ENCODE peak calls at places on chromosomes 4 and X, in six cellular contexts. O is K562, F is upper lobe of left lung, A is suprapubic skin, T is GM12878, Z is sigmoid colon. W is an unnamed sample.

GRCh38 chr4:137524642-137525384 is 7.5 kb downstream of the PCDH18 start:
- DNase-seq in O (no peak), F (no peak), A (no peak), T (no peak), Z (no peak), W (no peak)

GRCh38 chr4:1414831-1415680 is 8.8 kb upstream of the NKX1-1 start:
- DNase-seq in O (peak; percentile 84), F (peak; percentile 66), A (peak; percentile 49), T (no peak), Z (peak; percentile 48), W (no peak)

GRCh38 chr4:17385403-17385802 is 126.5 kb downstream of the QDPR start:
- DNase-seq in O (no peak), F (no peak), A (no peak), T (peak; percentile 24), Z (no peak), W (no peak)

GRCh38 chrX:118528089-118528753 is 32.6 kb downstream of the DOCK11 start:
- DNase-seq in O (no peak), F (no peak), A (no peak), T (peak; percentile 47), Z (no peak), W (peak; percentile 21)

GRCh38 chr4:26731342-26731741 is 129.3 kb upstream of the STIM2 start:
- DNase-seq in O (no peak), F (no peak), A (no peak), T (peak; percentile 13), Z (no peak), W (no peak)

GRCh38 chrX:70476166-70476933 is 31.7 kb downstream of the DLG3 start:
- DNase-seq in O (no peak), F (no peak), A (no peak), T (no peak), Z (no peak), W (no peak)

GRCh38 chr4:47526281-47526680 is 41.2 kb downstream of the ATP10D start:
- DNase-seq in O (no peak), F (no peak), A (no peak), T (no peak), Z (no peak), W (no peak)

GRCh38 chrX:148929686-148930085 is 429.3 kb downstream of the AFF2 start:
- DNase-seq in O (no peak), F (no peak), A (no peak), T (no peak), Z (no peak), W (no peak)

GRCh38 chr4:5816851-5817375 is 76.0 kb downstream of the CRMP1 start:
- DNase-seq in O (no peak), F (no peak), A (no peak), T (no peak), Z (peak; percentile 13), W (no peak)

GRCh38 chr4:17336524-17336941 is 175.4 kb downstream of the QDPR start:
- DNase-seq in O (no peak), F (peak; percentile 40), A (peak; percentile 66), T (peak; percentile 93), Z (peak; percentile 71), W (peak; percentile 9)

GRCh38 chr4:184979461-184980124 is 38.7 kb upstream of the HELT start:
- DNase-seq in O (no peak), F (peak; percentile 51), A (no peak), T (no peak), Z (no peak), W (no peak)

GRCh38 chr4:150173854-150174398 is 95.7 kb downstream of the DCLK2 start:
- DNase-seq in O (no peak), F (no peak), A (no peak), T (no peak), Z (no peak), W (no peak)

GRCh38 chrX:128800138-128800537 is 723.2 kb downstream of the SMARCA1 start:
- DNase-seq in O (no peak), F (no peak), A (no peak), T (no peak), Z (no peak), W (no peak)

GRCh38 chrX:69614896-69615295 is 1.0 kb upstream of the EDA start:
- DNase-seq in O (no peak), F (no peak), A (no peak), T (no peak), Z (no peak), W (no peak)

GRCh38 chr4:93065790-93066189 is 762.0 kb downstream of the GRID2 start:
- DNase-seq in O (no peak), F (no peak), A (no peak), T (no peak), Z (no peak), W (no peak)

GRCh38 chrX:71541546-71542022 is 8.7 kb downstream of the OGT start:
- DNase-seq in O (no peak), F (no peak), A (no peak), T (no peak), Z (no peak), W (no peak)

GRCh38 chr4:48243897-48244296 is 25.7 kb downstream of the TEC start:
- DNase-seq in O (no peak), F (no peak), A (no peak), T (no peak), Z (no peak), W (no peak)

DNA sequence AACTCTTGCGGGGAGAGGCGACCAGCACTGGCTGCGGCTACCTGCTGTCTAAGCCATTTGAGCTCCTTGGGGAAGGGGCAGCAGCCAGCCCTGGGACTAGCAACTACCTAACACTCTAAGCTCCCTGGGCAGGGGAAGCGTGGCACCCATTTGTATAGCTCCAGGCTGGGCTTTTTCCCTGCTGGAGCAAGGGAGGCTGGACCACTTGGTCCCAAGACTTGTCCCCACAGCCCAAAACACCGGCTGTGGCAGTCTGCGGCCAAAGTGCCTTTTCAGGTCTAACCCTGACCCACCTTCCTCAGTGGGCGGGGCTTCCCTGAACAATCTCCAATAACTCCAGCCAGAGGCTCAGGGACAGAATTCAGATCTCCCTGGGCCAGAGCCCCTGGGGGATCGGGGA is 187.8 kb downstream of the NPNT start:
- DNase-seq in O (no peak), F (no peak), A (no peak), T (no peak), Z (no peak), W (no peak)
- H3K9me3 ChIP-seq in O (no peaks in the 10 kb centered on the region), F (peaks cover 20% of the 10 kb centered on the region), A (peaks cover 19% of the 10 kb centered on the region), T (no peaks in the 10 kb centered on the region), Z (peaks cover 2% of the 10 kb centered on the region), W (peaks cover 6% of the 10 kb centered on the region)

DNA sequence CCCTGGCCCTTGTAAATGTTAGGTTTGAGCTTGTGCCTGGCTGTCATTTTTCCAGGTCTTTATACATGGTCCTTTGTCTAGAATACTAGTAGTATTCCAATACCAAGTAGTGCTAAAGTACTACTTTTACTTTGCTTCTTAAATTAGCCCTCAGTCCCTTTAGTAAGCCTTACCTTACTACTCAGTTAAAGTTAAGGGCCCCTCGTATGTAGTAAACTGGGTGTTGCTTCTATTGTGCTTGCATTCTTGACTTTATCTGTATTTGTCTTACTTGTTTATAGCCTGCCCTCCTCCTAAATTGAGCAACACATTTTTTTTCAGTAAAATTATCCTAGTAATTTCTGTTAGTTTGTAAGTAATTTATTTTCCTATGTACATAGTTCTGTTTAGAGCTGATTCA is 25.2 kb downstream of the CLCN3 start:
- DNase-seq in O (no peak), F (no peak), A (no peak), T (no peak), Z (no peak), W (no peak)
- TF ChIP-seq POLR2A in O (no peak), F (no peak), A (no peak), T (no peak), Z (no peak), W (no peak)

DNA sequence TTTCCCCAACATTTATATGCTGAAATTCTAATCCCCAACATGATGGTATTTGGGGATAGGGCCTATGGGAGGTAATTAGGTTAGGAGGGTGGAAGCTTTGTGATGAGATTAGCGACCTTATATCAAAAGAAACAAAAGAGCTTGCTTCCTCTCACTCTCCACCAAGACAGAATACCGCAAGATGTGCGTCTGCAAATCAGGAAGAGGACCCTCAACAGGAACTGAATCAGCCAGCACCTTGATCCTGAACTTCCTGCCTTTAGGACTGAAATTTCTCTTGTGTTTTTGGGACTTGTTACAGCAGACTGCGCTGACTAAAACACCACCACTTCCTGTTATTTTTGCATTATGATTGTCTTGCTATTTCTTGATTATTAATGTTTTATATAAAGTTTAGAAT is 1889.4 kb downstream of the C4orf33 start:
- DNase-seq in O (no peak), F (no peak), A (no peak), T (no peak), Z (no peak), W (no peak)
- TF ChIP-seq POLR2AphosphoS5 in O (no peak), F (no peak), A (no peak), T (no peak), Z (no peak), W (no peak)

GRCh38 chr4:243407-243806 is 61.9 kb downstream of the ZNF732 start:
- DNase-seq in O (no peak), F (no peak), A (no peak), T (no peak), Z (no peak), W (no peak)
- H3K9me3 ChIP-seq in O (peaks cover 2% of the 10 kb centered on the region), F (no peaks in the 10 kb centered on the region), A (peaks cover 6% of the 10 kb centered on the region), T (no peaks in the 10 kb centered on the region), Z (no peaks in the 10 kb centered on the region), W (peaks cover 7% of the 10 kb centered on the region)

GRCh38 chr4:56908206-56909082 is 744 bp downstream of the REST start:
- DNase-seq in O (peak; percentile 86), F (peak; percentile 95), A (peak; percentile 76), T (no peak), Z (peak; percentile 76), W (peak; percentile 70)
- TF ChIP-seq POLR2A in O (peak; percentile 44), F (peak; percentile 52), A (no peak), T (peak; percentile 52), Z (no peak), W (peak; percentile 5)

DNA sequence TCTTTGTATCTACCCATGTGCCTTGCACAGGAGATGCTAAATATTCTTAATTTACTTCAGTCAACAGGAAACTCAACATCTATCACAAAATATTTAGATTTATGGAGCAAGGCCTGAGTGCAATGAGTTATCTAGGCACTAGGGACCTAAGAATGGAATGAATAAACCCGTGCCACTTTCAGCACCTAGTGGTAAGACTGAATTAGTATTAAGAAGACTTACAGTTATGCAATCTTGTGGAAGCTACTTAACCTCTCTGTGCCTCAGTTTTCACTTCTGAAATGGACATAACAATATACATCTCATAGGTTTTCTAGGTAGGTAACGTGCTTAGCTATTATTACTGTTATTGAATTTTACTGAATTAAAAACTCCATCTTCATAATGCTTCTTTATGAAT is 144.6 kb upstream of the MAP3K15 start:
- DNase-seq in O (no peak), F (no peak), A (no peak), T (no peak), Z (no peak), W (no peak)
- TF ChIP-seq POLR2AphosphoS5 in O (no peak), F (no peak), A (no peak), T (no peak), Z (no peak), W (no peak)

W was measured in transverse colon.